ENCODE peak calls at places on chromosome 22, in nine cellular contexts. L is hepatocyte, F is T-helper 1 cell, S is AG09309, R is AML-193, Y is choroid plexus epithelial cell, N is mesenchymal stem cell, G is amniotic stem cell, Q is GDM1. W is an unnamed sample.

GRCh38 chr22:36562261-36562835 is 33.4 kb upstream of the EIF3D start:
- DNase-seq in L (no peak), S (no peak), G (no peak), Q (no peak), F (no peak), N (peak), Y (peak), R (no peak), W (peak)

GRCh38 chr22:25153961-25154685 is 45.5 kb upstream of the CRYBB3 start:
- DNase-seq in R (no peak), Q (no peak), Y (peak), G (no peak), L (peak), F (no peak), S (no peak), N (peak), W (no peak)

GRCh38 chr22:35525687-35526332 is 14.8 kb upstream of the RASD2 start:
- DNase-seq in Q (no peak), Y (no peak), N (no peak), G (no peak), S (no peak), L (no peak), R (no peak), F (no peak), W (no peak)

GRCh38 chr22:35556666-35557065 is 16.0 kb downstream of the RASD2 start:
- DNase-seq in Y (no peak), R (no peak), N (no peak), L (no peak), G (no peak), F (no peak), S (no peak), Q (no peak), W (no peak)

GRCh38 chr22:45455212-45455611 is 41.7 kb downstream of the RIBC2 start:
- DNase-seq in G (no peak), R (no peak), S (no peak), L (no peak), Y (no peak), N (no peak), F (no peak), Q (no peak), W (no peak)

GRCh38 chr22:19057539-19057938 is 64.7 kb downstream of the DGCR2 start:
- DNase-seq in N (no peak), G (no peak), F (no peak), L (no peak), R (no peak), Q (no peak), Y (no peak), S (no peak), W (no peak)

GRCh38 chr22:47207387-47207786 is 444.9 kb downstream of the TBC1D22A start:
- DNase-seq in G (no peak), S (no peak), Q (no peak), Y (no peak), F (no peak), N (no peak), L (no peak), R (no peak), W (no peak)

GRCh38 chr22:43136255-43136654 is 6.9 kb downstream of the MCAT start:
- DNase-seq in F (no peak), Y (peak), S (no peak), R (no peak), L (peak), N (peak), Q (peak), G (no peak), W (no peak)

GRCh38 chr22:46576556-46577351 is 39.3 kb upstream of the CELSR1 start:
- DNase-seq in R (peak), S (no peak), L (peak), Y (peak), G (peak), N (peak), Q (peak), F (peak), W (peak)

GRCh38 chr22:40525250-40525884 is 111.2 kb downstream of the MRTFA start:
- DNase-seq in L (peak), Y (peak), Q (peak), R (peak), F (peak), G (no peak), N (peak), S (no peak), W (no peak)

GRCh38 chr22:35638408-35638807 is 9.8 kb upstream of the APOL6 start:
- DNase-seq in S (peak), L (peak), Q (no peak), N (peak), Y (peak), R (no peak), G (peak), F (no peak), W (no peak)

GRCh38 chr22:44738347-44738715 is 14.0 kb upstream of the ARHGAP8 start:
- DNase-seq in G (no peak), S (no peak), N (no peak), F (no peak), Q (no peak), L (peak), Y (peak), R (no peak), W (no peak)

GRCh38 chr22:50440544-50441249 is 34.1 kb downstream of the SBF1 start:
- DNase-seq in G (no peak), N (no peak), Y (no peak), S (no peak), F (no peak), Q (no peak), L (no peak), R (no peak), W (no peak)

GRCh38 chr22:27252282-27253049 is 549.1 kb downstream of the MN1 start:
- DNase-seq in L (peak), F (no peak), Y (peak), N (peak), S (peak), G (no peak), R (no peak), Q (no peak), W (peak)

GRCh38 chr22:32205974-32206773 is 1.3 kb upstream of the RFPL2 start:
- DNase-seq in Q (no peak), F (no peak), L (no peak), S (no peak), G (no peak), N (no peak), Y (no peak), R (no peak), W (no peak)

GRCh38 chr22:50526849-50527801 is 1.7 kb upstream of the SCO2 start:
- DNase-seq in L (no peak), N (peak), R (peak), S (no peak), G (no peak), Y (no peak), Q (peak), F (no peak), W (no peak)

GRCh38 chr22:35900483-35901168 is 128.0 kb downstream of the RBFOX2 start:
- DNase-seq in R (no peak), Q (no peak), N (peak), Y (peak), S (no peak), F (no peak), L (no peak), G (no peak), W (no peak)

GRCh38 chr22:28920757-28921584 is 37.6 kb downstream of the ZNRF3 start:
- DNase-seq in N (no peak), Q (no peak), Y (no peak), R (no peak), G (no peak), L (no peak), S (no peak), F (no peak), W (no peak)

GRCh38 chr22:27264184-27264583 is 537.4 kb downstream of the MN1 start:
- DNase-seq in S (no peak), R (no peak), Q (no peak), L (no peak), Y (no peak), F (no peak), G (no peak), N (no peak), W (no peak)

GRCh38 chr22:45890351-45890635 is 86.7 kb downstream of the WNT7B start:
- DNase-seq in N (no peak), L (no peak), Y (no peak), R (no peak), Q (no peak), F (no peak), S (no peak), G (no peak), W (no peak)

GRCh38 chr22:40122792-40123191 is 54.9 kb upstream of the TNRC6B start:
- DNase-seq in F (no peak), S (no peak), R (no peak), L (no peak), N (no peak), Y (no peak), Q (no peak), G (no peak), W (no peak)

GRCh38 chr22:23180301-23180892 is at the start of gene BCR:
- DNase-seq in R (peak), Y (peak), S (peak), F (peak), L (peak), G (no peak), N (peak), Q (peak), W (peak)

GRCh38 chr22:38067028-38067415 is 9.8 kb downstream of the PICK1 start:
- DNase-seq in Q (no peak), G (no peak), Y (no peak), S (no peak), R (no peak), F (no peak), N (no peak), L (no peak), W (no peak)

GRCh38 chr22:24445481-24446290 is 18.3 kb downstream of the ADORA2A start:
- DNase-seq in S (no peak), Y (no peak), N (no peak), Q (no peak), F (no peak), G (no peak), L (no peak), R (no peak), W (no peak)

W was measured in NCI-H460.